ENCODE peak calls at places on chromosome 13, in eight cellular contexts. S is AG08396, Y is heart left ventricle, I is T-helper 17 cell, Z is LoVo, M is SK-MEL-5, X is DMS53, G is naive B cell. T is an unnamed sample.

GRCh38 chr13:99028890-99029289 is 51.0 kb upstream of the DOCK9 start:
- DNase-seq in S (no peak), Y (no peak), I (no peak), Z (no peak), M (peak), X (peak), G (no peak), T (no peak)

GRCh38 chr13:100789025-100789424 is 114.4 kb upstream of the TMTC4 start:
- DNase-seq in S (no peak), Y (no peak), I (no peak), Z (no peak), M (peak), X (peak), G (no peak), T (no peak)

GRCh38 chr13:51328488-51328887 is 11.0 kb upstream of the SERPINE3 start:
- DNase-seq in S (no peak), Y (no peak), I (no peak), Z (no peak), M (no peak), X (no peak), G (no peak), T (no peak)

GRCh38 chr13:101190337-101190736 is 226.0 kb downstream of the NALCN start:
- DNase-seq in S (no peak), Y (no peak), I (no peak), Z (no peak), M (no peak), X (no peak), G (no peak), T (no peak)

GRCh38 chr13:48629282-48629681 is 24.4 kb upstream of the CYSLTR2 start:
- DNase-seq in S (no peak), Y (no peak), I (no peak), Z (no peak), M (no peak), X (no peak), G (no peak), T (no peak)

GRCh38 chr13:75896271-75896670 is 260.1 kb downstream of the LMO7 start:
- DNase-seq in S (no peak), Y (no peak), I (no peak), Z (no peak), M (peak), X (no peak), G (no peak), T (no peak)

GRCh38 chr13:34364633-34365032 is 546.7 kb downstream of the RFC3 start:
- DNase-seq in S (no peak), Y (no peak), I (no peak), Z (no peak), M (no peak), X (no peak), G (no peak), T (no peak)

GRCh38 chr13:40682449-40683240 is 16.2 kb upstream of the FOXO1 start:
- DNase-seq in S (no peak), Y (no peak), I (no peak), Z (peak), M (peak), X (peak), G (peak), T (peak)

GRCh38 chr13:25213716-25214115 is 41.6 kb upstream of the AMER2 start:
- DNase-seq in S (peak), Y (no peak), I (no peak), Z (no peak), M (no peak), X (no peak), G (no peak), T (no peak)

GRCh38 chr13:34750078-34750703 is 191.9 kb upstream of the NBEA start:
- DNase-seq in S (no peak), Y (no peak), I (no peak), Z (no peak), M (no peak), X (no peak), G (no peak), T (no peak)

GRCh38 chr13:30806784-30807183 is 71.4 kb downstream of the ALOX5AP start:
- DNase-seq in S (peak), Y (no peak), I (no peak), Z (no peak), M (peak), X (peak), G (no peak), T (no peak)

GRCh38 chr13:75399168-75399878 is 82.6 kb downstream of the TBC1D4 start:
- DNase-seq in S (no peak), Y (no peak), I (no peak), Z (no peak), M (no peak), X (no peak), G (no peak), T (no peak)

T was measured in GM13976.